ENCODE peak calls at places on chromosomes 7 and 10, in five cellular contexts. One of them, this sample, is unnamed.

GRCh38 chr7:2510909-2511768 is 8.4 kb upstream of the LFNG start:
- DNase-seq in ascending aorta: no peak
- DNase-seq in WTC11: no peak
- DNase-seq in colonic mucosa: peak; percentile 70
- DNase-seq in heart right ventricle: no peak
- DNase-seq in this sample: no peak

GRCh38 chr10:132164801-132165278 is 21.9 kb upstream of the DPYSL4 start:
- DNase-seq in colonic mucosa: peak; percentile 46
- DNase-seq in ascending aorta: no peak
- DNase-seq in heart right ventricle: peak; percentile 10
- DNase-seq in WTC11: no peak
- DNase-seq in this sample: no peak

GRCh38 chr7:1425292-1426136 is 33.8 kb downstream of the MICALL2 start:
- DNase-seq in heart right ventricle: no peak
- DNase-seq in colonic mucosa: no peak
- DNase-seq in ascending aorta: no peak
- DNase-seq in WTC11: peak; percentile 45
- DNase-seq in this sample: no peak

GRCh38 chr7:140752533-140752932 is 56.0 kb downstream of the NDUFB2 start:
- DNase-seq in heart right ventricle: no peak
- DNase-seq in colonic mucosa: no peak
- DNase-seq in ascending aorta: no peak
- DNase-seq in WTC11: no peak
- DNase-seq in this sample: no peak

GRCh38 chr7:7972128-7972527 is 3.5 kb downstream of the GLCCI1 start:
- DNase-seq in WTC11: no peak
- DNase-seq in colonic mucosa: no peak
- DNase-seq in heart right ventricle: no peak
- DNase-seq in ascending aorta: no peak
- DNase-seq in this sample: no peak

GRCh38 chr7:77425151-77426051 is 9.3 kb upstream of the GSAP start:
- DNase-seq in ascending aorta: no peak
- DNase-seq in WTC11: no peak
- DNase-seq in colonic mucosa: no peak
- DNase-seq in heart right ventricle: no peak
- DNase-seq in this sample: no peak

GRCh38 chr7:139895141-139895829 is 66.2 kb downstream of the TBXAS1 start:
- DNase-seq in colonic mucosa: no peak
- DNase-seq in heart right ventricle: no peak
- DNase-seq in ascending aorta: no peak
- DNase-seq in WTC11: no peak
- DNase-seq in this sample: no peak

GRCh38 chr10:121449457-121450045 is 148.7 kb downstream of the FGFR2 start:
- DNase-seq in ascending aorta: no peak
- DNase-seq in WTC11: no peak
- DNase-seq in colonic mucosa: no peak
- DNase-seq in heart right ventricle: no peak
- DNase-seq in this sample: no peak

GRCh38 chr10:24716295-24716694 is 7.4 kb downstream of the ARHGAP21 start:
- DNase-seq in colonic mucosa: peak; percentile 80
- DNase-seq in ascending aorta: no peak
- DNase-seq in heart right ventricle: no peak
- DNase-seq in WTC11: no peak
- DNase-seq in this sample: no peak

GRCh38 chr7:99918959-99919813 is at the start of gene TRIM4:
- DNase-seq in ascending aorta: peak; percentile 79
- DNase-seq in colonic mucosa: peak; percentile 95
- DNase-seq in heart right ventricle: peak; percentile 91
- DNase-seq in WTC11: peak; percentile 62
- DNase-seq in this sample: peak; percentile 75
- TF ChIP-seq CTCF in ascending aorta: peak; percentile 28
- TF ChIP-seq CTCF in colonic mucosa: no peak
- TF ChIP-seq CTCF in heart right ventricle: no peak
- TF ChIP-seq CTCF in WTC11: no peak
- TF ChIP-seq CTCF in this sample: no peak

GRCh38 chr10:118483496-118483895 is 112.0 kb downstream of the PRLHR start:
- DNase-seq in heart right ventricle: no peak
- DNase-seq in colonic mucosa: no peak
- DNase-seq in ascending aorta: no peak
- DNase-seq in WTC11: peak; percentile 21
- DNase-seq in this sample: no peak
- TF ChIP-seq CTCF in heart right ventricle: no peak
- TF ChIP-seq CTCF in colonic mucosa: no peak
- TF ChIP-seq CTCF in ascending aorta: no peak
- TF ChIP-seq CTCF in WTC11: no peak
- TF ChIP-seq CTCF in this sample: no peak

GRCh38 chr7:44103941-44104879 is at the start of gene AEBP1:
- DNase-seq in ascending aorta: no peak
- DNase-seq in heart right ventricle: no peak
- DNase-seq in WTC11: peak; percentile 50
- DNase-seq in colonic mucosa: no peak
- DNase-seq in this sample: no peak
- TF ChIP-seq CTCF in ascending aorta: no peak
- TF ChIP-seq CTCF in heart right ventricle: no peak
- TF ChIP-seq CTCF in WTC11: no peak
- TF ChIP-seq CTCF in colonic mucosa: no peak
- TF ChIP-seq CTCF in this sample: no peak

GRCh38 chr10:28788767-28789166 is 111.4 kb downstream of the BAMBI start:
- DNase-seq in WTC11: no peak
- DNase-seq in colonic mucosa: no peak
- DNase-seq in ascending aorta: no peak
- DNase-seq in heart right ventricle: no peak
- DNase-seq in this sample: no peak
- TF ChIP-seq CTCF in WTC11: no peak
- TF ChIP-seq CTCF in colonic mucosa: no peak
- TF ChIP-seq CTCF in ascending aorta: no peak
- TF ChIP-seq CTCF in heart right ventricle: no peak
- TF ChIP-seq CTCF in this sample: no peak

GRCh38 chr7:118626739-118627138 is 402.2 kb downstream of the ANKRD7 start:
- DNase-seq in heart right ventricle: no peak
- DNase-seq in WTC11: no peak
- DNase-seq in ascending aorta: no peak
- DNase-seq in colonic mucosa: no peak
- DNase-seq in this sample: no peak

GRCh38 chr7:118627467-118627866 is 403.0 kb downstream of the ANKRD7 start:
- DNase-seq in ascending aorta: no peak
- DNase-seq in colonic mucosa: no peak
- DNase-seq in heart right ventricle: no peak
- DNase-seq in WTC11: no peak
- DNase-seq in this sample: no peak

DNA sequence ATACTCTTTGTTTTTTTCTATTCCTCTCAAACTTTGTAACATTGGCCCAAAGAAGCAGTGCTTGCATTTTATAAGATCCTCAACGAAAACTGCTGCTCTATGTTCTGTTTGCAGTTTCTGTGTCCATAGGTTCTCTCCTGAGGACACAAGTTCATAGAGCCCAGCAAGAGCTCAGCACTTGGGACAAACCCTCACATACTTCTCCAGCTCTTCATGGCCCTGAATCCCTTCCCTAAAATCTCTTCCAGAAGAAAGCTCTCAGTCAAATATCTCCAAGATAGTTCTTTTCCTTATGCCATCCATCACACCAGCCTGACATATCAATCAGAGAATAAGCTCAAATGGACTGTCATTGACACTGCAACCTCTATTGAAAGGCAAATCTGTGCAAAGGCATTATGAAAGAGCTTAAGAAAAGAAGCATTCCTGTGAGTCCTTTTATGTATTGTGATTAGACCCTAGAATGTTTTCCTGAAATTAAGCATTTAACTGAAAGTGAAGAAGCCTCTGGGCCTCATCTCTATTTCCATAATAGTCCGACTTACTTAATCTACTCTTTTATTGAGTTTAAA is 405.5 kb downstream of the ANKRD7 start:
- DNase-seq in ascending aorta: no peak
- DNase-seq in colonic mucosa: no peak
- DNase-seq in heart right ventricle: no peak
- DNase-seq in WTC11: no peak
- DNase-seq in this sample: no peak
- TF ChIP-seq CTCF in ascending aorta: no peak
- TF ChIP-seq CTCF in colonic mucosa: no peak
- TF ChIP-seq CTCF in heart right ventricle: no peak
- TF ChIP-seq CTCF in WTC11: no peak
- TF ChIP-seq CTCF in this sample: no peak

GRCh38 chr7:100799037-100799896 is 28.1 kb downstream of the EPHB4 start:
- DNase-seq in WTC11: peak; percentile 75
- DNase-seq in ascending aorta: no peak
- DNase-seq in heart right ventricle: peak; percentile 53
- DNase-seq in colonic mucosa: peak; percentile 79
- DNase-seq in this sample: no peak
- TF ChIP-seq CTCF in WTC11: peak; percentile 69
- TF ChIP-seq CTCF in ascending aorta: peak; percentile 60
- TF ChIP-seq CTCF in heart right ventricle: peak; percentile 79
- TF ChIP-seq CTCF in colonic mucosa: peak; percentile 76
- TF ChIP-seq CTCF in this sample: no peak

GRCh38 chr7:44157116-44158059 is 16.3 kb upstream of the MYL7 start:
- DNase-seq in colonic mucosa: no peak
- DNase-seq in ascending aorta: no peak
- DNase-seq in WTC11: no peak
- DNase-seq in heart right ventricle: no peak
- DNase-seq in this sample: peak; percentile 16
- TF ChIP-seq CTCF in colonic mucosa: no peak
- TF ChIP-seq CTCF in ascending aorta: no peak
- TF ChIP-seq CTCF in WTC11: no peak
- TF ChIP-seq CTCF in heart right ventricle: no peak
- TF ChIP-seq CTCF in this sample: no peak

GRCh38 chr7:99143853-99144672 is at the start of gene SMURF1:
- DNase-seq in heart right ventricle: peak; percentile 78
- DNase-seq in colonic mucosa: peak; percentile 67
- DNase-seq in WTC11: peak; percentile 51
- DNase-seq in ascending aorta: no peak
- DNase-seq in this sample: no peak
- TF ChIP-seq CTCF in heart right ventricle: no peak
- TF ChIP-seq CTCF in colonic mucosa: no peak
- TF ChIP-seq CTCF in WTC11: no peak
- TF ChIP-seq CTCF in ascending aorta: no peak
- TF ChIP-seq CTCF in this sample: no peak

GRCh38 chr10:116827214-116827671 is 22.1 kb upstream of the ENO4 start:
- DNase-seq in colonic mucosa: no peak
- DNase-seq in heart right ventricle: no peak
- DNase-seq in ascending aorta: no peak
- DNase-seq in WTC11: no peak
- DNase-seq in this sample: no peak
- TF ChIP-seq CTCF in colonic mucosa: no peak
- TF ChIP-seq CTCF in heart right ventricle: no peak
- TF ChIP-seq CTCF in ascending aorta: no peak
- TF ChIP-seq CTCF in WTC11: no peak
- TF ChIP-seq CTCF in this sample: no peak

GRCh38 chr7:158617737-158618128 is 30.1 kb upstream of the PTPRN2 start:
- DNase-seq in ascending aorta: no peak
- DNase-seq in WTC11: peak; percentile 31
- DNase-seq in colonic mucosa: no peak
- DNase-seq in heart right ventricle: no peak
- DNase-seq in this sample: no peak
- TF ChIP-seq CTCF in ascending aorta: no peak
- TF ChIP-seq CTCF in WTC11: no peak
- TF ChIP-seq CTCF in colonic mucosa: no peak
- TF ChIP-seq CTCF in heart right ventricle: no peak
- TF ChIP-seq CTCF in this sample: no peak

This sample was measured in omental fat pad.